ENCODE peak calls at places on chromosome 2, in ten cellular contexts. One of them, this sample, is unnamed.

GRCh38 chr2:239360421-239361310 is 40.2 kb downstream of the HDAC4 start:
- DNase-seq in esophagus squamous epithelium: no peak
- DNase-seq in HL-60: no peak
- DNase-seq in left ventricle myocardium inferior: no peak
- DNase-seq in stomach: no peak
- DNase-seq in uterus: peak; percentile 42
- DNase-seq in spleen: no peak
- DNase-seq in fibroblast of lung: no peak
- DNase-seq in brain microvascular endothelial cell: no peak
- DNase-seq in mammary epithelial cell: no peak
- DNase-seq in this sample: no peak

GRCh38 chr2:240728361-240728760 is 36.7 kb downstream of the AQP12A start:
- DNase-seq in esophagus squamous epithelium: no peak
- DNase-seq in HL-60: no peak
- DNase-seq in left ventricle myocardium inferior: no peak
- DNase-seq in stomach: no peak
- DNase-seq in uterus: no peak
- DNase-seq in spleen: no peak
- DNase-seq in fibroblast of lung: no peak
- DNase-seq in brain microvascular endothelial cell: no peak
- DNase-seq in mammary epithelial cell: no peak
- DNase-seq in this sample: no peak

GRCh38 chr2:159185401-159186130 is 100.9 kb downstream of the WDSUB1 start:
- DNase-seq in esophagus squamous epithelium: no peak
- DNase-seq in HL-60: no peak
- DNase-seq in left ventricle myocardium inferior: no peak
- DNase-seq in stomach: no peak
- DNase-seq in uterus: no peak
- DNase-seq in spleen: no peak
- DNase-seq in fibroblast of lung: peak; percentile 30
- DNase-seq in brain microvascular endothelial cell: peak; percentile 29
- DNase-seq in mammary epithelial cell: no peak
- DNase-seq in this sample: no peak

GRCh38 chr2:197838589-197838988 is 34.2 kb downstream of the PLCL1 start:
- DNase-seq in esophagus squamous epithelium: no peak
- DNase-seq in HL-60: no peak
- DNase-seq in left ventricle myocardium inferior: no peak
- DNase-seq in stomach: no peak
- DNase-seq in uterus: no peak
- DNase-seq in spleen: no peak
- DNase-seq in fibroblast of lung: no peak
- DNase-seq in brain microvascular endothelial cell: no peak
- DNase-seq in mammary epithelial cell: no peak
- DNase-seq in this sample: no peak

GRCh38 chr2:118169359-118170005 is 81.2 kb downstream of the INSIG2 start:
- DNase-seq in esophagus squamous epithelium: no peak
- DNase-seq in HL-60: no peak
- DNase-seq in left ventricle myocardium inferior: peak; percentile 44
- DNase-seq in stomach: no peak
- DNase-seq in uterus: no peak
- DNase-seq in spleen: peak; percentile 89
- DNase-seq in fibroblast of lung: no peak
- DNase-seq in brain microvascular endothelial cell: no peak
- DNase-seq in mammary epithelial cell: no peak
- DNase-seq in this sample: peak; percentile 15

GRCh38 chr2:164910091-164910899 is 45.0 kb downstream of the SLC38A11 start:
- DNase-seq in esophagus squamous epithelium: no peak
- DNase-seq in HL-60: no peak
- DNase-seq in left ventricle myocardium inferior: no peak
- DNase-seq in stomach: peak; percentile 39
- DNase-seq in uterus: no peak
- DNase-seq in spleen: no peak
- DNase-seq in fibroblast of lung: peak; percentile 25
- DNase-seq in brain microvascular endothelial cell: peak; percentile 69
- DNase-seq in mammary epithelial cell: peak; percentile 84
- DNase-seq in this sample: peak; percentile 65

GRCh38 chr2:174593574-174594203 is 3.9 kb downstream of the WIPF1 start:
- DNase-seq in esophagus squamous epithelium: no peak
- DNase-seq in HL-60: peak; percentile 43
- DNase-seq in left ventricle myocardium inferior: no peak
- DNase-seq in stomach: no peak
- DNase-seq in uterus: no peak
- DNase-seq in spleen: no peak
- DNase-seq in fibroblast of lung: peak; percentile 82
- DNase-seq in brain microvascular endothelial cell: peak; percentile 80
- DNase-seq in mammary epithelial cell: peak; percentile 48
- DNase-seq in this sample: peak; percentile 54

GRCh38 chr2:201182650-201183372 is at the start of gene CASP10:
- DNase-seq in esophagus squamous epithelium: no peak
- DNase-seq in HL-60: peak; percentile 78
- DNase-seq in left ventricle myocardium inferior: no peak
- DNase-seq in stomach: peak; percentile 42
- DNase-seq in uterus: no peak
- DNase-seq in spleen: no peak
- DNase-seq in fibroblast of lung: peak; percentile 57
- DNase-seq in brain microvascular endothelial cell: peak; percentile 52
- DNase-seq in mammary epithelial cell: peak; percentile 82
- DNase-seq in this sample: peak; percentile 62

GRCh38 chr2:134290363-134290762 is 36.5 kb downstream of the MGAT5 start:
- DNase-seq in esophagus squamous epithelium: no peak
- DNase-seq in HL-60: no peak
- DNase-seq in left ventricle myocardium inferior: no peak
- DNase-seq in stomach: no peak
- DNase-seq in uterus: no peak
- DNase-seq in spleen: no peak
- DNase-seq in fibroblast of lung: no peak
- DNase-seq in brain microvascular endothelial cell: no peak
- DNase-seq in mammary epithelial cell: no peak
- DNase-seq in this sample: no peak

GRCh38 chr2:182915369-182916326 is 49.2 kb upstream of the FRZB start:
- DNase-seq in esophagus squamous epithelium: no peak
- DNase-seq in HL-60: no peak
- DNase-seq in left ventricle myocardium inferior: no peak
- DNase-seq in stomach: no peak
- DNase-seq in uterus: no peak
- DNase-seq in spleen: no peak
- DNase-seq in fibroblast of lung: peak; percentile 79
- DNase-seq in brain microvascular endothelial cell: peak; percentile 79
- DNase-seq in mammary epithelial cell: peak; percentile 60
- DNase-seq in this sample: no peak

GRCh38 chr2:48448274-48449061 is 81.5 kb upstream of the STON1 start:
- DNase-seq in esophagus squamous epithelium: no peak
- DNase-seq in HL-60: peak; percentile 28
- DNase-seq in left ventricle myocardium inferior: no peak
- DNase-seq in stomach: no peak
- DNase-seq in uterus: no peak
- DNase-seq in spleen: no peak
- DNase-seq in fibroblast of lung: peak; percentile 85
- DNase-seq in brain microvascular endothelial cell: peak; percentile 57
- DNase-seq in mammary epithelial cell: peak; percentile 78
- DNase-seq in this sample: no peak

GRCh38 chr2:120675460-120676130 is 60.1 kb upstream of the GLI2 start:
- DNase-seq in esophagus squamous epithelium: no peak
- DNase-seq in HL-60: no peak
- DNase-seq in left ventricle myocardium inferior: peak; percentile 54
- DNase-seq in stomach: peak; percentile 68
- DNase-seq in uterus: peak; percentile 38
- DNase-seq in spleen: no peak
- DNase-seq in fibroblast of lung: peak; percentile 61
- DNase-seq in brain microvascular endothelial cell: peak; percentile 64
- DNase-seq in mammary epithelial cell: peak; percentile 30
- DNase-seq in this sample: peak; percentile 78

GRCh38 chr2:129611456-129611855 is 368.0 kb upstream of the RAB6C start:
- DNase-seq in esophagus squamous epithelium: no peak
- DNase-seq in HL-60: no peak
- DNase-seq in left ventricle myocardium inferior: no peak
- DNase-seq in stomach: no peak
- DNase-seq in uterus: no peak
- DNase-seq in spleen: no peak
- DNase-seq in fibroblast of lung: no peak
- DNase-seq in brain microvascular endothelial cell: no peak
- DNase-seq in mammary epithelial cell: no peak
- DNase-seq in this sample: no peak

GRCh38 chr2:85390941-85391669 is 19.1 kb downstream of the CAPG start:
- DNase-seq in esophagus squamous epithelium: no peak
- DNase-seq in HL-60: no peak
- DNase-seq in left ventricle myocardium inferior: peak; percentile 47
- DNase-seq in stomach: peak; percentile 74
- DNase-seq in uterus: peak; percentile 57
- DNase-seq in spleen: peak; percentile 91
- DNase-seq in fibroblast of lung: peak; percentile 30
- DNase-seq in brain microvascular endothelial cell: no peak
- DNase-seq in mammary epithelial cell: no peak
- DNase-seq in this sample: peak; percentile 77

GRCh38 chr2:238651306-238652052 is 196.4 kb upstream of the TWIST2 start:
- DNase-seq in esophagus squamous epithelium: no peak
- DNase-seq in HL-60: no peak
- DNase-seq in left ventricle myocardium inferior: no peak
- DNase-seq in stomach: no peak
- DNase-seq in uterus: no peak
- DNase-seq in spleen: no peak
- DNase-seq in fibroblast of lung: no peak
- DNase-seq in brain microvascular endothelial cell: no peak
- DNase-seq in mammary epithelial cell: no peak
- DNase-seq in this sample: no peak

GRCh38 chr2:121860033-121860810 is 104.8 kb downstream of the TSN start:
- DNase-seq in esophagus squamous epithelium: no peak
- DNase-seq in HL-60: no peak
- DNase-seq in left ventricle myocardium inferior: no peak
- DNase-seq in stomach: no peak
- DNase-seq in uterus: no peak
- DNase-seq in spleen: no peak
- DNase-seq in fibroblast of lung: peak; percentile 58
- DNase-seq in brain microvascular endothelial cell: peak; percentile 31
- DNase-seq in mammary epithelial cell: peak; percentile 85
- DNase-seq in this sample: no peak

DNA sequence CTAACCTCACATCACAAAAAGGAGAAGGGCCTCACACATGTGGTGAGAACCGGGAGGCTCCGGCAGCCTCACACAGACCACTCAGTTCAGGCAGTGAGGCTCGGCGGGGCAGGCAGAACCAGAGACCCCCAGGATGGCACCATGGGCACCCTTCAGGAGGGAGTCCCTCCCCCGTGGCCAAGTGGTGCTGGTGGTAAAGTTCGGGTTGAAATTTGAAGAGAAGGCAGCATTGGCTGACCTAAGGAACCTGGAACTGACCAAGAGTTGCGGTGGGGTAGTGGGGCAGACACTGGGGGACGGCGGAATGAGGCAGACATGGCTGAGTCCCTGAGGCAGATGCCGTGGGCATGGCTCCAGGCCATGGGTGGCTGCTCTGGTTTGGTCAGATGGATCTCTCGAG is 239.3 kb upstream of the MYT1L start:
- DNase-seq in esophagus squamous epithelium: no peak
- DNase-seq in HL-60: no peak
- DNase-seq in left ventricle myocardium inferior: no peak
- DNase-seq in stomach: no peak
- DNase-seq in uterus: no peak
- DNase-seq in spleen: peak; percentile 59
- DNase-seq in fibroblast of lung: no peak
- DNase-seq in brain microvascular endothelial cell: no peak
- DNase-seq in mammary epithelial cell: no peak
- DNase-seq in this sample: no peak
- H3K27me3 ChIP-seq in esophagus squamous epithelium: no peaks in the 10 kb centered on the region
- H3K27me3 ChIP-seq in HL-60: no peaks in the 10 kb centered on the region
- H3K27me3 ChIP-seq in left ventricle myocardium inferior: peaks cover 28% of the 10 kb centered on the region
- H3K27me3 ChIP-seq in stomach: no peaks in the 10 kb centered on the region
- H3K27me3 ChIP-seq in uterus: no peaks in the 10 kb centered on the region
- H3K27me3 ChIP-seq in spleen: no peaks in the 10 kb centered on the region
- H3K27me3 ChIP-seq in fibroblast of lung: no peaks in the 10 kb centered on the region
- H3K27me3 ChIP-seq in brain microvascular endothelial cell: no peaks in the 10 kb centered on the region
- H3K27me3 ChIP-seq in mammary epithelial cell: no peaks in the 10 kb centered on the region
- H3K27me3 ChIP-seq in this sample: no peaks in the 10 kb centered on the region

GRCh38 chr2:110842048-110842447 is 109.7 kb downstream of the ACOXL start:
- DNase-seq in esophagus squamous epithelium: no peak
- DNase-seq in HL-60: no peak
- DNase-seq in left ventricle myocardium inferior: no peak
- DNase-seq in stomach: no peak
- DNase-seq in uterus: no peak
- DNase-seq in spleen: no peak
- DNase-seq in fibroblast of lung: no peak
- DNase-seq in brain microvascular endothelial cell: no peak
- DNase-seq in mammary epithelial cell: peak; percentile 68
- DNase-seq in this sample: no peak
- H3K27me3 ChIP-seq in esophagus squamous epithelium: no peaks in the 10 kb centered on the region
- H3K27me3 ChIP-seq in HL-60: no peaks in the 10 kb centered on the region
- H3K27me3 ChIP-seq in left ventricle myocardium inferior: peaks cover 39% of the 10 kb centered on the region
- H3K27me3 ChIP-seq in stomach: no peaks in the 10 kb centered on the region
- H3K27me3 ChIP-seq in uterus: no peaks in the 10 kb centered on the region
- H3K27me3 ChIP-seq in spleen: no peaks in the 10 kb centered on the region
- H3K27me3 ChIP-seq in fibroblast of lung: peaks cover 15% of the 10 kb centered on the region
- H3K27me3 ChIP-seq in brain microvascular endothelial cell: peaks cover 12% of the 10 kb centered on the region
- H3K27me3 ChIP-seq in mammary epithelial cell: no peaks in the 10 kb centered on the region
- H3K27me3 ChIP-seq in this sample: no peaks in the 10 kb centered on the region

GRCh38 chr2:46767706-46768105 is 147.9 kb downstream of the MCFD2 start:
- DNase-seq in esophagus squamous epithelium: no peak
- DNase-seq in HL-60: no peak
- DNase-seq in left ventricle myocardium inferior: no peak
- DNase-seq in stomach: no peak
- DNase-seq in uterus: no peak
- DNase-seq in spleen: no peak
- DNase-seq in fibroblast of lung: no peak
- DNase-seq in brain microvascular endothelial cell: no peak
- DNase-seq in mammary epithelial cell: no peak
- DNase-seq in this sample: no peak
- H3K27me3 ChIP-seq in esophagus squamous epithelium: no peaks in the 10 kb centered on the region
- H3K27me3 ChIP-seq in HL-60: no peaks in the 10 kb centered on the region
- H3K27me3 ChIP-seq in left ventricle myocardium inferior: no peaks in the 10 kb centered on the region
- H3K27me3 ChIP-seq in stomach: no peaks in the 10 kb centered on the region
- H3K27me3 ChIP-seq in uterus: no peaks in the 10 kb centered on the region
- H3K27me3 ChIP-seq in spleen: no peaks in the 10 kb centered on the region
- H3K27me3 ChIP-seq in fibroblast of lung: no peaks in the 10 kb centered on the region
- H3K27me3 ChIP-seq in brain microvascular endothelial cell: no peaks in the 10 kb centered on the region
- H3K27me3 ChIP-seq in mammary epithelial cell: no peaks in the 10 kb centered on the region
- H3K27me3 ChIP-seq in this sample: no peaks in the 10 kb centered on the region

DNA sequence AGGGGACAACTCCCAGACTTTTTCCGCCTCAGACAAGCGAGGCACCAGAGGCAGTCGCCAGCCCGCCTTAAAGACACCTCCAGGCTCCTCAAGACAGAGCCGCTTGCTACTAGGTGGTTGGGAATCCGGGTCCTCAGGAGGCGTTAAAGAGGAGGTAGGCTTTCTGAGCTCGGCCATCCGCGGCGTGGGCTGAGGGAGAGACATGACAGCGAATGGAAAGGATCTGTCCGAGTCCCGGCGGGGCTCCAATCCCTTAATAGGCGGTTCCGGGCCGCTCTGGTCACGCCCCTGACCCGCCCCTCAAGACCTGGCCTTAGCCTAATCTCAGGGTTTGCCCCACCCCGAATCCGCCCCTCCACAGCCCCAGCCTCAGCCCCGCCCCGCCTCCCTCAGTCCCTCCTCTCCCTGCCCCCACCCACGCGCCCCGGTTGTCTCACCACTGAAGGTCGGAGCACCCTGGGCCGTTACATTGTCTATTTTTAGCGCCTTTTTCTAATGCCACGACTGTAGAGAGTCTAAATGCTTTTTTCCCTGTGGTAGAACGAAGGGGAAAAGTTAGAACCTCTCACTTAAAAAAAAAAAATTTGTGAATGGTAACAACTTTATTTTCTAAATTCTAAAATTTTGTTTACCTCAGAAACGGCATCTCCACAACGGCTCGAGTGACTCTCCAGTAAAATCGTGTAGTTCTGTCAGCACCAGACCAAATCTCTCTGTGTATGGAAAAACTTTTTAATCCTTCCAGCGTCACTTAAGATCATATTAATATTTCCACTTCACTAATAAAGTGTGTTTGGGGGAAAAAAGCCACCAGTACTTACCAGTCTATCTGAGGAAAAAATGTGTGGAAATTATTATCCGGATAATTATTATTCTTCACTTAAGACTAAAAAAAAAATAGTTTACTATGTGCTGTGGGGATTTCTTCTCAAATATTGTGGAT is at the start of gene RAD51AP2:
- DNase-seq in esophagus squamous epithelium: no peak
- DNase-seq in HL-60: no peak
- DNase-seq in left ventricle myocardium inferior: peak; percentile 89
- DNase-seq in stomach: peak; percentile 73
- DNase-seq in uterus: peak; percentile 90
- DNase-seq in spleen: peak; percentile 73
- DNase-seq in fibroblast of lung: peak; percentile 83
- DNase-seq in brain microvascular endothelial cell: peak; percentile 89
- DNase-seq in mammary epithelial cell: peak; percentile 86
- DNase-seq in this sample: peak; percentile 67
- H3K27me3 ChIP-seq in esophagus squamous epithelium: no peaks in the 10 kb centered on the region
- H3K27me3 ChIP-seq in HL-60: peaks cover 19% of the 10 kb centered on the region
- H3K27me3 ChIP-seq in left ventricle myocardium inferior: peaks cover 10% of the 10 kb centered on the region
- H3K27me3 ChIP-seq in stomach: no peaks in the 10 kb centered on the region
- H3K27me3 ChIP-seq in uterus: no peaks in the 10 kb centered on the region
- H3K27me3 ChIP-seq in spleen: no peaks in the 10 kb centered on the region
- H3K27me3 ChIP-seq in fibroblast of lung: no peaks in the 10 kb centered on the region
- H3K27me3 ChIP-seq in brain microvascular endothelial cell: no peaks in the 10 kb centered on the region
- H3K27me3 ChIP-seq in mammary epithelial cell: no peaks in the 10 kb centered on the region
- H3K27me3 ChIP-seq in this sample: no peaks in the 10 kb centered on the region

This sample was measured in upper lobe of left lung.